ENCODE peak calls at places on chromosomes 3 and 15, in six cellular contexts. T, A, K, P, Z and C are unnamed samples.
A peak's percentile ranks its signal among the peaks of the same experiment; 100 is the strongest.

GRCh38 chr15:25891108-25891507 is 28.0 kb upstream of the ATP10A start:
- DNase-seq in T (no peak), Z (peak; percentile 8), A (no peak), P (no peak), K (no peak), C (no peak)

GRCh38 chr3:7340795-7341194 is 479.9 kb downstream of the GRM7 start:
- DNase-seq in Z (peak; percentile 45), T (no peak), P (peak; percentile 41), K (no peak), A (no peak), C (no peak)

GRCh38 chr3:68931406-68932149 is 769 bp downstream of the TAFA4 start:
- DNase-seq in Z (no peak), K (no peak), A (no peak), P (no peak), T (no peak), C (no peak)

GRCh38 chr3:132380979-132381944 is 36.0 kb upstream of the DNAJC13 start:
- DNase-seq in Z (no peak), K (no peak), P (no peak), T (no peak), A (no peak), C (peak; percentile 19)

GRCh38 chr3:157865449-157865862 is 240.8 kb downstream of the SHOX2 start:
- DNase-seq in A (no peak), T (no peak), Z (no peak), K (no peak), P (peak; percentile 19), C (no peak)

GRCh38 chr15:66908503-66909095 is 156.8 kb upstream of the SMAD3 start:
- DNase-seq in Z (no peak), P (peak; percentile 36), K (no peak), A (no peak), T (no peak), C (peak; percentile 55)

GRCh38 chr15:78243491-78243941 is 9.2 kb upstream of the ACSBG1 start:
- DNase-seq in A (peak; percentile 46), T (no peak), P (peak; percentile 78), K (no peak), Z (peak; percentile 54), C (peak; percentile 47)

GRCh38 chr3:47007482-47008257 is 28.2 kb downstream of the NBEAL2 start:
- DNase-seq in P (no peak), Z (no peak), T (no peak), A (no peak), K (no peak), C (no peak)

GRCh38 chr3:64460877-64461276 is 226.9 kb downstream of the ADAMTS9 start:
- DNase-seq in K (no peak), P (peak; percentile 68), A (no peak), Z (peak; percentile 88), T (peak; percentile 85), C (no peak)

GRCh38 chr3:43071313-43071893 is 34.5 kb downstream of the POMGNT2 start:
- DNase-seq in T (no peak), Z (no peak), K (peak; percentile 4), A (no peak), P (no peak), C (no peak)

DNA sequence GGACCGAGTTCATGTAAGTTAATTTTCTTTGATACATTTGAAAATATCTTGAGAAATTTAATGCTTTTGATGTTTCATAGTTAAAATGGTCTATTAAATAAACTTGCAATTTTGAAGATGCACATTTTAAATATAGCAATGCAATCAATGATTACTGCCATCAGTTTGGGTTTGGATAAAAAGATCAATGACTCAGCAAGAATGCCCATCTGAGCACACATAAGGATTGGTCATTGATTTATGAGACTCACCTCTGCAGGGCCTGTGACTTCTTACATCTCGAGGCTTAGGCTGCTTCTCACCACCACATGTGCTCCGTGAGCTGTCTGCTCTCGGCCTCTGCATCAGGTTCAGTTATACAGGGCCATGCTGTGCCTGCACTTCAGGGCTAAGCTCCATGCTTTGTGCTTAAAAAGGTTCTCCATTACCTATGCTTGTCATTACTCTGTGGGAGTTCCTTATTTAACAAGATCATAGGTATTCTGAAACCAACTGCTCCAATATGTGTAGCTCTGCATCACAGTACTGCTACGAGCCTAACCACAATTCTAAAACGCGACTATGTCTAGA is 887.5 kb downstream of the DIPK2A start:
- DNase-seq in Z (no peak), A (no peak), P (no peak), T (no peak), K (no peak), C (no peak)
- TF ChIP-seq CTCF in Z (no peak), A (no peak), P (no peak), T (no peak), K (no peak), C (no peak)

DNA sequence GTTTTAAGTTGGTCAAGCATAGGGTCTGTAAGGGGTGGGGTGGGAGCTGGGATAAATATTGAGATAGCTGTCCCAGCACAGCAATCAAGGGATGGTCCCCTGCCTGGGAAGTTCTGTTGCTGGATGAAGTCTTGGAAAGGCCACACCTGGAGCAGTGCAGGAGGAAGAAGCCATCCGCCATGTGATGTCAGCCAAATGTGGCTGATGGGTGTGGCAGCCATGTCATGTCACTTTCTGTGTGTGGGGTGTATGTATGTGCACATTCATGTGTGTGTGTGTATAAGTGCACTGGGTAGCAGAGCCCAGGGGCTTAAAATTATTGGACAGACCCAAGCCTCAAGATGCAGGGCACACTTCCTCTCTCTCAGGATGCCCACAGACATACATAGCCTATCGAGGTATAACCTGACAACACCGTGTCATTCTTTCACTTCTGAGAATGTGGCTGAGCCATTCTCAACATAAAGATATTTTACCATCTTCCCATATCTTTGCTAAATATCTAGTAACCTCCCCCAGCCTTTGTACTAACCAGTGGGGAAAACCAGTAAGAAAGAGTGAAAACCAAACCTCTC is 11.4 kb downstream of the TNFSF10 start:
- DNase-seq in A (no peak), Z (no peak), T (no peak), K (no peak), P (no peak), C (no peak)
- H3K4me3 ChIP-seq in A (no peak overlapping the region), Z (no peak overlapping the region), T (no peak overlapping the region), K (no peak overlapping the region), P (no peak overlapping the region), C (no peak overlapping the region)

DNA sequence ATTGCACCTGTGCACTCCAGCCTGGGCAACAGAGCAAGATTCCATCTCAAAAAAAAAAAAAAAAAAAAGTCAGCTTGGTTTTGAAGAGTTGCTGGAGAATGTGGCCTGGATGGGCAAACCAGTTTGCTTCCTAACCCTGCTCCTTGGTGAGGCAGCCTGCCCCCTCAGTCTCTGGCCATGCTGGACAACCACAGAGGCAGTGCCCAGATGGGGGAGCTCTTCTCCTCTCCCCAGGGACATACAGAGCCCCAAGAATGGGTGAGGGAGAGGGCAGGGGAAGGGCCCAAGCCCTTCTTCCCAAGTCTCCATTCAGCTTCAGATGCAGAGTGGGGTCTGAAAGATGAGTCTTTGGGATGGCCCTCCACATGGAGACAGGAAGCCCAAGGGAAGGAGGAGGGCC is 27.9 kb downstream of the CD276 start:
- DNase-seq in K (no peak), T (no peak), Z (no peak), A (no peak), P (peak; percentile 5), C (no peak)
- TF ChIP-seq CTCF in K (no peak), T (peak; percentile 26), Z (peak; percentile 16), A (no peak), P (peak; percentile 6), C (peak; percentile 3)

GRCh38 chr3:32467333-32468070 is 35.1 kb downstream of the CMTM6 start:
- DNase-seq in A (peak; percentile 68), P (peak; percentile 80), T (no peak), Z (peak; percentile 74), K (peak; percentile 36), C (peak; percentile 59)
- H3K4me3 ChIP-seq in A (peak overlapping the region; percentile 13), P (no peak overlapping the region), T (no peak overlapping the region), Z (peak overlapping the region; percentile 21), K (no peak overlapping the region), C (peak overlapping the region; percentile 9)

DNA sequence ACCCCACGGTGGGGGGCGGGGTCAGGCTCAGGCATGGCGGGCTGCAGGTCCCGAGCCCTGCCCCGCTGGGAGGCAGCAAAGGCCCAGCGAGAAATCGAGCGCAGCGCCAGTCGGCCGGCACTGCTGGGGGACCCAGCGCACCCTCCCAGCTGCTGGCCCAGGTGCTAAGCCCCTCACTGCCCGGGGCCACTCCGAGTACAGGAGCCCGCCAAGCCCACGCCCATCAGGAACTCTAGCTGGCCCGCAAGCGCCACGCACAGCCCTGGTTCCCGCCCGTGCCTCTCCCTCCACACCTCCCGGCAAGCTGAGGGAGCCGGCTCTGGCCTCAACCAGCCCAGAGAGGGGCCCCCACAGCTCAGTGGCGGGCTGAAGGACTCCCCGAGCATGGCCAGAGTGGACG is 29.2 kb downstream of the SCAPER start:
- DNase-seq in Z (no peak), A (no peak), T (no peak), P (no peak), K (no peak), C (no peak)
- TF ChIP-seq CTCF in Z (no peak), A (no peak), T (no peak), P (no peak), K (no peak), C (no peak)

DNA sequence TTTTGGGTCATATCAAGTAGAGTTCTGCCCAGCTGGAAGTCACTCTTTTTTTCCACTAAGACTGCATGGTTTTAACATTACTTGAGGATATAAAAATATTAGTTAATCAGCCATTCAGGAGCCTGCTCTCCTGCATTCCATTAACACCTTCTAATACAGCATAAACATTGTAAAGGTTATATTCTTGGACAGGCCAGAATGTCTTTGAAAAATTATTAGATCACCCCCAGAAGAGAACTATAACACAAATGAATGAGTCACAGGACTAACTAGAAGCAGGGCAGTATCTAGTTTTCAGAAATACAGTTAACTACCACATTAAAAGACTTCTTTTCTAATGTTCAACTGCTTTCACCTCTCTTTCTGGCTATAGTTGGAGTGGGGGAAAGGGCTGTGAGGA is 80.9 kb downstream of the THBS1 start:
- DNase-seq in P (no peak), K (no peak), Z (peak; percentile 23), T (no peak), A (no peak), C (no peak)
- H3K4me3 ChIP-seq in P (no peak overlapping the region), K (no peak overlapping the region), Z (no peak overlapping the region), T (no peak overlapping the region), A (no peak overlapping the region), C (no peak overlapping the region)

GRCh38 chr3:60949146-60949545 is 302.1 kb downstream of the FHIT start:
- DNase-seq in T (no peak), K (no peak), Z (no peak), A (no peak), P (no peak), C (no peak)
- TF ChIP-seq CTCF in T (no peak), K (no peak), Z (no peak), A (no peak), P (no peak), C (no peak)

DNA sequence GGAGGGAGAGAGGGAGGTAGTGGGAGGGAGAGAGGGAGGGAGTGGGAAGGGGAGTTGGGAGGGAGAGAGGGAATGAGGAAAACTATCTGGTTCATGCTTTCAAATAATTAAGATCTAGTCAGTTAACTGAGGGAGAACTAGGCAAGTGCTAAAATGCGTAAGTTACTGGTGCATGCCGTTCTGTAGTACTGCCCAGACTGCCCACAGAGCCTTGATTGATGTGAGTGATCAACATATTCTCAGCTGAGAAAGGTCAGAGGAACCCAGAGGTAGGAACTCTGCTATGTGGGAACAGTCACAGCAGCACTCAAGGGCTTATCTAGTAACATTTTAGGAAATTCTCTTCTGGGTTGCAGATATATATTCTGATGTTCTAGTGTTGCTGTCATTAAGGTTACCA is 149.8 kb upstream of the ROBO1 start:
- DNase-seq in T (no peak), P (no peak), A (no peak), Z (no peak), K (no peak), C (no peak)
- H3K4me3 ChIP-seq in T (no peak overlapping the region), P (no peak overlapping the region), A (no peak overlapping the region), Z (no peak overlapping the region), K (no peak overlapping the region), C (no peak overlapping the region)

DNA sequence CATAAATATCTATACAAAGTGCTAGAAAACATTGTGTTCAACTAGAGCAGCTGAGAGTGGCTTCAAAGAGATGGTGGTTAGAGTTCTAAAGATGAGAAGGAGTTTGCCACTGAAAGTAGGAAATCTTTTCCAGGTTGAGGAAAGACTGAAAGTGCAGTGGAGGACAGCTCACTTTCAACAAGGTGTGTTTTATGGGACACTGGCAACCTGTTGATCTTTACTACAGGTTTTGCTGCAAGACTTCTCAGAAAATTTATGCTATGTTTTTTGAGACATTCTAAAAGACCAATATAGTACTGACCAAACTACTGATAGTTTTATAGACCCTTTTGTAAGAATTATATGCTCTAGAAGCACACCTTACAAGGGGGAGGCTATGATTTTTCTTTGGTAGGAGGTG is 3.8 kb downstream of the CHRNA7 start:
- DNase-seq in T (no peak), K (no peak), P (no peak), Z (no peak), A (no peak), C (no peak)
- TF ChIP-seq CTCF in T (no peak), K (no peak), P (no peak), Z (no peak), A (no peak), C (no peak)